ENCODE peak calls at places on chromosomes 3 and 15, in eight cellular contexts. E, I, K, D, M, Q, C and W are unnamed samples.

GRCh38 chr15:40232625-40233070 is 6.2 kb upstream of the PAK6 start:
- DNase-seq in E (peak; percentile 29), I (peak; percentile 15), K (no peak), D (no peak), M (no peak), Q (no peak), C (no peak), W (no peak)

GRCh38 chr3:180764481-180764880 is 85.2 kb upstream of the CCDC39 start:
- DNase-seq in E (no peak), I (no peak), K (no peak), D (no peak), M (no peak), Q (no peak), C (no peak), W (no peak)

GRCh38 chr15:31840849-31841476 is 189.4 kb upstream of the CHRNA7 start:
- DNase-seq in E (no peak), I (no peak), K (no peak), D (no peak), M (no peak), Q (no peak), C (no peak), W (no peak)

GRCh38 chr3:152109038-152109437 is 159.7 kb upstream of the MBNL1 start:
- DNase-seq in E (no peak), I (no peak), K (no peak), D (no peak), M (no peak), Q (no peak), C (no peak), W (no peak)

GRCh38 chr3:77421916-77422315 is 382.0 kb downstream of the ROBO2 start:
- DNase-seq in E (no peak), I (no peak), K (no peak), D (no peak), M (no peak), Q (no peak), C (no peak), W (no peak)

GRCh38 chr3:108862865-108863798 is 40.5 kb downstream of the TRAT1 start:
- DNase-seq in E (peak; percentile 17), I (no peak), K (no peak), D (no peak), M (no peak), Q (peak; percentile 29), C (peak; percentile 25), W (no peak)

GRCh38 chr3:101803939-101804338 is 24.9 kb downstream of the NXPE3 start:
- DNase-seq in E (no peak), I (no peak), K (no peak), D (no peak), M (no peak), Q (no peak), C (no peak), W (no peak)

GRCh38 chr3:127100459-127101410 is 92.2 kb upstream of the PRR23E start:
- DNase-seq in E (no peak), I (no peak), K (no peak), D (no peak), M (no peak), Q (no peak), C (no peak), W (no peak)

GRCh38 chr15:29681486-29681845 is 140.8 kb downstream of the TJP1 start:
- DNase-seq in E (no peak), I (no peak), K (no peak), D (no peak), M (no peak), Q (no peak), C (no peak), W (no peak)

GRCh38 chr3:56974242-56974945 is 86.1 kb upstream of the SPATA12 start:
- DNase-seq in E (no peak), I (no peak), K (no peak), D (no peak), M (no peak), Q (no peak), C (no peak), W (no peak)

GRCh38 chr3:33179132-33179531 is 39.5 kb downstream of the SUSD5 start:
- DNase-seq in E (no peak), I (no peak), K (no peak), D (no peak), M (no peak), Q (no peak), C (no peak), W (no peak)